ENCODE peak calls at places on chromosomes 11 and 22, in four cellular contexts. K is breast epithelium, O is HepG2, F is SK-N-SH. H is an unnamed sample.

GRCh38 chr22:49166211-49166610 is 661.5 kb downstream of the BRD1 start:
- DNase-seq in K (no peak), O (no peak), F (no peak), H (no peak)

GRCh38 chr22:17077255-17077654 is 7.5 kb upstream of the IL17RA start:
- DNase-seq in K (no peak), F (no peak), O (no peak), H (no peak)

GRCh38 chr22:33873186-33873585 is 47.1 kb downstream of the LARGE1 start:
- DNase-seq in O (no peak), F (no peak), K (no peak), H (no peak)

GRCh38 chr11:134725939-134726639 is 314.0 kb upstream of the B3GAT1 start:
- DNase-seq in O (peak; percentile 14), F (peak; percentile 42), K (no peak), H (peak; percentile 24)

GRCh38 chr11:74472030-74472429 is 4.7 kb upstream of the KCNE3 start:
- DNase-seq in K (no peak), O (no peak), F (no peak), H (no peak)

GRCh38 chr11:120285256-120285655 is 39.8 kb upstream of the TLCD5 start:
- DNase-seq in K (no peak), F (peak; percentile 47), O (no peak), H (no peak)

GRCh38 chr22:23777776-23778575 is 5.3 kb downstream of the MMP11 start:
- DNase-seq in K (no peak), O (no peak), F (no peak), H (no peak)

GRCh38 chr22:38923463-38924196 is 33.8 kb upstream of the APOBEC3A start:
- DNase-seq in F (peak; percentile 71), K (peak; percentile 80), O (peak; percentile 88), H (peak; percentile 77)

GRCh38 chr11:96213500-96213899 is 129.5 kb downstream of the MAML2 start:
- DNase-seq in O (no peak), F (no peak), K (no peak), H (no peak)

GRCh38 chr11:70192666-70193410 is 10.3 kb upstream of the FADD start:
- DNase-seq in K (no peak), O (no peak), F (no peak), H (no peak)

GRCh38 chr11:116856423-116856822 is 19.0 kb upstream of the APOA1 start:
- DNase-seq in K (no peak), F (no peak), O (no peak), H (no peak)

GRCh38 chr11:2301631-2302272 is at the start of the genes C11orf21 and TSPAN32:
- DNase-seq in K (peak; percentile 25), O (peak; percentile 27), F (no peak), H (peak; percentile 57)

GRCh38 chr22:28031383-28031922 is 112.4 kb upstream of the PITPNB start:
- DNase-seq in F (no peak), K (no peak), O (no peak), H (no peak)

GRCh38 chr11:17720796-17721171 is 1.4 kb downstream of the MYOD1 start:
- DNase-seq in O (no peak), F (peak; percentile 65), K (no peak), H (no peak)

GRCh38 chr11:79097279-79097875 is 343.5 kb downstream of the TENM4 start:
- DNase-seq in O (no peak), K (peak; percentile 33), F (no peak), H (no peak)

GRCh38 chr11:36350137-36350513 is 54.0 kb downstream of the PRR5L start:
- DNase-seq in K (no peak), F (no peak), O (no peak), H (no peak)

GRCh38 chr11:10488121-10488580 is 33.1 kb downstream of the AMPD3 start:
- DNase-seq in F (no peak), O (no peak), K (no peak), H (peak; percentile 50)

GRCh38 chr11:34313099-34313517 is 44.7 kb downstream of the ABTB2 start:
- DNase-seq in F (no peak), O (no peak), K (peak; percentile 24), H (no peak)

GRCh38 chr11:111982019-111982464 is 43.2 kb upstream of the DLAT start:
- DNase-seq in K (peak; percentile 78), O (peak; percentile 70), F (peak; percentile 44), H (peak; percentile 87)

DNA sequence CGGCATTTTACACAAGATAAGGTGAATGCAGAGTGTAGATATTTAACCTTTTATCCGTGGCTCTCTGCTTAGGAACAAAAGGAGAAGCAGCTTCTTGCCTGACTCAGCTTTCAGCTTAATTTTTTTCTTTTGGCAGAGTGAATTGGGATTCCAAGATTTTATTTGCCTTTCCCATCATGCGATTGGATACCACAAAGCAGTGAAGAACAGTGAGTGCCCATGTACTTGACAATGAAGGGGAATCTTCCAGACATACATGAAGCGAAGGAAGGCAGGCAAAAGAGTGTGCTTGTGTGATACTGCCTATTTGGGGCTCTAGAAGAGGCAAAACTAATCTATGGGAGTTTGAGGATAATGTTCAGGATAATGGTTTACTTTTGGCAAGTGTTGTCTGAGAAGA is 17.1 kb upstream of the CHKA start:
- DNase-seq in K (no peak), O (no peak), F (no peak), H (no peak)
- TF ChIP-seq POLR2AphosphoS5 in K (no peak), O (no peak), F (no peak), H (no peak)

GRCh38 chr11:117985953-117986887 is at the start of gene IL10RA:
- DNase-seq in O (peak; percentile 8), F (peak; percentile 95), K (peak; percentile 56), H (peak; percentile 90)
- TF ChIP-seq POLR2AphosphoS5 in O (no peak), F (no peak), K (peak; percentile 38), H (peak; percentile 73)

DNA sequence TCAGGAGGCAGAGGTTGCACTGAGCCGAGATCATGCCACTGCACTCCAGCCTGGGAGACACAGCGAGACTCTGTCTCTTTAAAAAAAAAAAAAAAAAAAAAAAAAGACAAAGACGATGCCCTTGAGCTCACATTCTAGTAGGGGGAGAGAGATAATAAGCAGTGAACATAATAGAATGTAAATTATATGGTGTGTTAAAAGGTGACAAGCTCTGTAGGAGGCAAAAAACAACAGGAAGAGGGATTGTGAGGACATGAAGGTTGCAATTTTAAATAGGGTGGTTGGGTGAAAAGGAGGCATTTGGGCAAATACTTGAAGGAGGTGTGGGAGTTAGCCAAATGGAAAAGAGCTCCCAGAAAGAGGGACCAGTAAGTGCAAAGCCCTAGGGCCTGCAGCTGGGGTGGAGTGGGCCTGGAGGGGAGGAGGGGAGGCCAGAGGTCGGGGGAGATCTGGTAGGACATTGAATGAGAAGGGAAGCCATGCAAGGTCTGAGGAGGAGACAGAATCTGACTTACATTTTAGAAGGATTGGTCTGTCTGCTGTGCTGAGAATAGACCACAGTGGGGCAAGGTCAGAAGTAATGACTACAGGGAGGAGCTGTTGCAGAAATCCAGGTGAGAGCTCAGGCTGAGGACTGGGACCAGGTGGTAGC is 26.6 kb downstream of the P2RY2 start:
- DNase-seq in F (no peak), K (no peak), O (no peak), H (no peak)
- TF ChIP-seq POLR2AphosphoS5 in F (no peak), K (no peak), O (no peak), H (no peak)

GRCh38 chr22:41092023-41092817 is at the start of gene EP300:
- DNase-seq in K (peak; percentile 90), F (peak; percentile 72), O (peak; percentile 18), H (peak; percentile 89)
- TF ChIP-seq POLR2AphosphoS5 in K (peak; percentile 89), F (peak; percentile 43), O (no peak), H (peak; percentile 86)

DNA sequence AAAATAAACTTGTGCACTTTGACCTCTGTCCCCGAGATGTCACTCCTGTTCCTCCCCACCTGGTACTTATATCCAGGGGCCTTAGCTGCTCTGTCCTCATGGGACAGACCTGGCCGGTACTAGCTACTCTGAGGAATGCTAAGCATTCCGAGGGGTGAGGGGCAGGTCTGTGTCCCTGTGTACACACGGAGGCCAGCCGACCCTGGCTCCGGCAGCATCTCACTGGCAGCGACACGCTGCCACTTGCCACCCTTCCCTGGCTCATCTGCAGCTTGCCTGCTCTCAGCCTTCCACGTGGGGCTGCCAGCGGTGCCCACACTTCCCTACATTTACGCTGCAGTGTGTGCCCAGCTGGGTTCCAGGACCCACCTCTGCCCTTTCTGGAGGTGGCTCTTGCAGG is 21.6 kb upstream of the TEF start:
- DNase-seq in K (peak; percentile 43), O (peak; percentile 85), F (no peak), H (no peak)
- TF ChIP-seq POLR2AphosphoS5 in K (no peak), O (peak; percentile 16), F (no peak), H (no peak)

GRCh38 chr22:45999379-45999971 is 22.5 kb upstream of the WNT7B start:
- DNase-seq in O (no peak), F (no peak), K (no peak), H (no peak)
- TF ChIP-seq POLR2AphosphoS5 in O (no peak), F (no peak), K (no peak), H (no peak)

GRCh38 chr11:64849600-64850356 is 5.3 kb upstream of the CDC42BPG start:
- DNase-seq in O (no peak), K (no peak), F (no peak), H (no peak)

GRCh38 chr11:64852804-64853520 is 8.5 kb upstream of the CDC42BPG start:
- DNase-seq in O (no peak), K (no peak), F (no peak), H (no peak)

GRCh38 chr11:64853709-64854108 is 9.3 kb upstream of the CDC42BPG start:
- DNase-seq in F (no peak), K (no peak), O (no peak), H (no peak)

GRCh38 chr11:64850979-64851567 is 6.6 kb upstream of the CDC42BPG start:
- DNase-seq in O (no peak), F (no peak), K (no peak), H (peak; percentile 71)

GRCh38 chr11:64851831-64852337 is 7.4 kb upstream of the CDC42BPG start:
- DNase-seq in K (no peak), O (no peak), F (no peak), H (peak; percentile 62)
- TF ChIP-seq POLR2AphosphoS5 in K (no peak), O (no peak), F (no peak), H (peak; percentile 50)

GRCh38 chr11:62593434-62594044 is 2.2 kb upstream of the TUT1 start:
- DNase-seq in K (peak; percentile 73), O (peak; percentile 59), F (peak; percentile 57), H (peak; percentile 87)
- TF ChIP-seq POLR2AphosphoS5 in K (peak; percentile 20), O (no peak), F (no peak), H (no peak)

H was measured in transverse colon.